ENCODE peak calls at places on chromosomes 5 and 9, in ten cellular contexts. O, K, D, E, C, U, H, J, F and Y are unnamed samples.

GRCh38 chr9:90821697-90822096 is 20.1 kb downstream of the SYK start:
- DNase-seq in O (no peak), K (no peak), D (no peak), E (no peak), C (no peak), U (no peak), H (no peak), J (no peak), F (no peak), Y (no peak)

GRCh38 chr9:3879731-3880493 is 354.1 kb upstream of the RFX3 start:
- DNase-seq in O (no peak), K (no peak), D (no peak), E (peak), C (peak), U (no peak), H (no peak), J (no peak), F (no peak), Y (no peak)

GRCh38 chr5:77437194-77437593 is 54.9 kb downstream of the WDR41 start:
- DNase-seq in O (no peak), K (no peak), D (no peak), E (no peak), C (no peak), U (no peak), H (no peak), J (no peak), F (no peak), Y (no peak)

GRCh38 chr5:126865299-126865698 is 88.4 kb downstream of the LMNB1 start:
- DNase-seq in O (no peak), K (no peak), D (peak), E (no peak), C (no peak), U (no peak), H (no peak), J (no peak), F (no peak), Y (no peak)

GRCh38 chr9:89323257-89323841 is 5.0 kb downstream of the SECISBP2 start:
- DNase-seq in O (no peak), K (no peak), D (no peak), E (no peak), C (no peak), U (no peak), H (no peak), J (no peak), F (no peak), Y (peak)

GRCh38 chr9:88874391-88874790 is 116.9 kb upstream of the S1PR3 start:
- DNase-seq in O (no peak), K (no peak), D (no peak), E (no peak), C (no peak), U (no peak), H (no peak), J (no peak), F (no peak), Y (no peak)

GRCh38 chr9:133114886-133115603 is 6.0 kb downstream of the RALGDS start:
- DNase-seq in O (peak), K (no peak), D (no peak), E (peak), C (peak), U (no peak), H (no peak), J (no peak), F (no peak), Y (no peak)

GRCh38 chr5:74556631-74557595 is 83.6 kb downstream of the ENC1 start:
- DNase-seq in O (no peak), K (no peak), D (no peak), E (no peak), C (no peak), U (no peak), H (no peak), J (no peak), F (no peak), Y (no peak)

GRCh38 chr5:54610197-54610898 is 92.8 kb downstream of the SNX18 start:
- DNase-seq in O (no peak), K (peak), D (no peak), E (no peak), C (no peak), U (no peak), H (peak), J (no peak), F (no peak), Y (no peak)

GRCh38 chr5:137320056-137321045 is 178.8 kb downstream of the SPOCK1 start:
- DNase-seq in O (no peak), K (peak), D (peak), E (peak), C (peak), U (peak), H (no peak), J (peak), F (no peak), Y (peak)

GRCh38 chr9:136725612-136726011 is 13.2 kb downstream of the DIPK1B start:
- DNase-seq in O (no peak), K (no peak), D (no peak), E (no peak), C (no peak), U (no peak), H (no peak), J (no peak), F (no peak), Y (no peak)

GRCh38 chr5:96876292-96876850 is at the start of gene ERAP2:
- DNase-seq in O (no peak), K (no peak), D (no peak), E (no peak), C (no peak), U (no peak), H (no peak), J (no peak), F (no peak), Y (peak)

GRCh38 chr5:10338996-10339903 is 14.2 kb upstream of the MARCHF6 start:
- DNase-seq in O (peak), K (no peak), D (no peak), E (no peak), C (no peak), U (no peak), H (no peak), J (no peak), F (no peak), Y (no peak)

GRCh38 chr5:175616083-175616482 is 41.8 kb upstream of the HRH2 start:
- DNase-seq in O (no peak), K (no peak), D (no peak), E (no peak), C (no peak), U (no peak), H (no peak), J (no peak), F (no peak), Y (no peak)

GRCh38 chr9:33161011-33161588 is 6.0 kb downstream of the B4GALT1 start:
- DNase-seq in O (peak), K (peak), D (peak), E (peak), C (peak), U (peak), H (peak), J (peak), F (peak), Y (peak)

GRCh38 chr9:33158555-33159057 is 8.5 kb downstream of the B4GALT1 start:
- DNase-seq in O (no peak), K (no peak), D (no peak), E (no peak), C (no peak), U (no peak), H (no peak), J (no peak), F (no peak), Y (no peak)

GRCh38 chr9:33157960-33158359 is 9.2 kb downstream of the B4GALT1 start:
- DNase-seq in O (no peak), K (no peak), D (no peak), E (no peak), C (no peak), U (no peak), H (no peak), J (no peak), F (no peak), Y (no peak)

GRCh38 chr9:33159058-33159759 is 7.9 kb downstream of the B4GALT1 start:
- DNase-seq in O (peak), K (peak), D (no peak), E (peak), C (no peak), U (no peak), H (peak), J (peak), F (peak), Y (peak)

DNA sequence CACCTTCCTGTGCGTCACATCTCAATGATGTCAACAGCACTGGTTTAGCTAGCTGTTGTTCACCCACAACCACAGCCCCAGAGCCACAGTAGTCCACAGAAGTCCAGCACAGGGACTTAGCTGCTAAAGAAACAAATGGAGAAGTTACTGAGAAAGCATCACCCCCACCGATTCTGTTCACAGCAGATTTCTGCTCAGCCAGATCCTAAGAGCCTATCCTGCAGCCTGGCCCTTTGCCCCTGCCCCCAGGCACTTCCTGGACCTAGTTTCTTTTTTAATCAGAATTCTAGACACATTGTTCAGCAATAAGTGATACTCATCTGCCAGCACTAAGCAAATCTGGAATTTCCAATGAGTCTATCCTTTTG is 7.4 kb downstream of the B4GALT1 start:
- DNase-seq in O (no peak), K (peak), D (no peak), E (no peak), C (no peak), U (peak), H (peak), J (peak), F (peak), Y (no peak)
- TF ChIP-seq POLR2A in O (no peak), K (no peak), D (no peak), E (no peak), C (no peak), U (no peak), H (peak), J (no peak), F (no peak), Y (no peak)

DNA sequence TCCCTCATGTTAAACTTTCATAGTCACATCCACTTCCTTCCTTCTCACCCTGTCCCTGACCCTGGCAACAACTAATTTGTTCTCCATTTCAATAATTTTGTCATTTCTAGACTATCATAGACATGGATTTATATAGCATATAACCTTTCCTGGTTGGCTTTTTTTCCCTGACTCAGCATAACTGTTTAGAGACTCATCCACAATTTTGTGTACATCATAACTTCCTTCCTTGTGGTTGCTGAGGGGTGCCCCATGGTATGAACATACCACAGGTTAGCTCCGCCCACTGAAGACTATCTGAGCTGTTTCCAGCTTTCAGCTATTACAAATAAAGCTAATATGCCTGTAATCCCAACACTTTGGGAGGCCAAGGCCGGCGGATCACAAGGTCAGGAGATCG is 137.3 kb downstream of the PHF2 start:
- DNase-seq in O (no peak), K (no peak), D (no peak), E (no peak), C (no peak), U (no peak), H (no peak), J (no peak), F (no peak), Y (no peak)
- TF ChIP-seq POLR2A in O (no peak), K (no peak), D (no peak), E (no peak), C (no peak), U (no peak), H (no peak), J (no peak), F (no peak), Y (no peak)

DNA sequence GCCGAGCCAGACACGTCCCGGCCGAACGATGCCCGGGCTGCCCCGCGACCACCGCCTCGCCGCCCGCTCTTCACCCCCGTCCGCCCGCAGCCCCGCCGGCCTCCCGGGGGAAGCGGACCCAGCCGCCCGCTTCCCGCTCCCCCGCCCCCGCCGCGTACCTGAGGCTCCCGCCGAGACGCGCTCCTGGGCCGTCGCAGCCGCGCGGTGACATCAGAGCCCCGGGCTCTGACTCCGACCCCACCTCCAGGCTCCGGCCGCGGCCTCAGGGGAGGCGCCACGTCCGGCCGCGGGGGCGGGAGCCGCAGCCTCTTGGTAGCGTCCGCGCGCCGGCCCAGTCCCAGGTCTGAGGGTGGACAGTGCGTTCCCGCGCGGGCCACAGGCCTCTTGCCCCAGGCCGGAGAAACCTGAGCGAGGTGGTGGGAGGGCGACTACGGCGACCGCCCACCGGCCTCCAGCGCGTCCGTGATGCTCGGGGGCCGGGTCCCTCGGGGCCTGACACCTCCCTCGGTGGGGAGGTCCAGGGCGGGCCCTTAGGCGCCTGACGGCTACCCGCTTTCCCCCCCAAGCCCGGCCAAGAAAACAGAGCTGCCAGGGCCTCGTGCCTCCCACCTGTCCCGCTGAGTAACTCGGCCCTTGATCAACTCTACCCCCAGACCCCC is at the start of gene SHROOM1:
- DNase-seq in O (no peak), K (peak), D (peak), E (peak), C (no peak), U (peak), H (peak), J (no peak), F (peak), Y (peak)
- TF ChIP-seq POLR2A in O (no peak), K (peak), D (peak), E (peak), C (peak), U (no peak), H (peak), J (no peak), F (no peak), Y (no peak)

DNA sequence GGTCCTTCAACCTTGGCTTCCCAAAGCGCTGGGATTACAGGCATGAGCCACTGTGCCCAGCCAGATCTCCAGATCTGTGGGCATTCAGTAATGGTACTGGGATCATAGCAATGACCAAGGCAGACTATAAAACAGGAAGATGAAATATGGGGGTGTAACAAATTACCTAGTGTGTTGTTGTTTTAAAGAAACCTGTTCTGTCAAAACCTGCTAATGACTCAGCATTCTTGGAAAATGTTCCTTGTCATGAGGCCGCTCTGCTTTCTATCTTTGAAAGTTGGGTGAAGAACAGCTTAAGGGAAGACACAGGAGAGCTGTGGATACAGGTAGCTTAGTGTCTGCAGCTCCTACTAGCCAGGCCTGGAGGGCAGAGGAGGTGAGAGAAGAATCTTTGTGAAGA is 19.4 kb downstream of the TARS1 start:
- DNase-seq in O (no peak), K (no peak), D (no peak), E (no peak), C (no peak), U (no peak), H (no peak), J (no peak), F (no peak), Y (peak)
- TF ChIP-seq POLR2A in O (no peak), K (no peak), D (no peak), E (no peak), C (no peak), U (no peak), H (no peak), J (no peak), F (no peak), Y (no peak)

GRCh38 chr5:36657563-36657995 is 51.2 kb downstream of the SLC1A3 start:
- DNase-seq in O (peak), K (peak), D (peak), E (peak), C (peak), U (peak), H (no peak), J (peak), F (peak), Y (no peak)

GRCh38 chr5:36653046-36653445 is 46.6 kb downstream of the SLC1A3 start:
- DNase-seq in O (no peak), K (no peak), D (no peak), E (no peak), C (no peak), U (no peak), H (no peak), J (no peak), F (no peak), Y (no peak)

GRCh38 chr5:36654598-36654997 is 48.2 kb downstream of the SLC1A3 start:
- DNase-seq in O (no peak), K (no peak), D (no peak), E (no peak), C (no peak), U (no peak), H (no peak), J (no peak), F (no peak), Y (no peak)

GRCh38 chr5:36656556-36656955 is 50.1 kb downstream of the SLC1A3 start:
- DNase-seq in O (no peak), K (no peak), D (no peak), E (no peak), C (no peak), U (no peak), H (no peak), J (no peak), F (no peak), Y (no peak)

DNA sequence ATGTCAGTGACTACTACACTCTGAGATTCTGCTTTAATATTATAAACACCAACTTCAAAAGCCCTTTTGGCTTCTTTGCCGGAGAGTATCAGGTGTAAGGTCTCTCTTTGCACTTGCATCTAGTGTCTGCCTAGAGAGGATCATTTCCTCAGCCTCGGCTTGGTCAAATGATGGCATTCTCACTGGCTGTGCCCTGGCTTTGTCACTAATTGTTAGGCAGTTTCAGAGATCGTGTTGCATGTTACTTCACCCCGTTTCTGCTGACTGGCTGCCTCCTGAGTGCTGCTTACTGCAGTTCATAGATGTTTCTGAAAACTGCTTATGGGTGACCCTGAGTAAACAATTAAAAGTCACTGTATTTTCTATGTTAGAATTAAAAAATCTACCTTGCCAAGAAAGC is 48.8 kb downstream of the SLC1A3 start:
- DNase-seq in O (peak), K (no peak), D (no peak), E (no peak), C (peak), U (no peak), H (no peak), J (no peak), F (peak), Y (no peak)
- TF ChIP-seq POLR2A in O (no peak), K (no peak), D (no peak), E (no peak), C (peak), U (no peak), H (no peak), J (no peak), F (no peak), Y (no peak)

GRCh38 chr5:172659909-172660628 is 19.0 kb downstream of the NEURL1B start:
- DNase-seq in O (peak), K (peak), D (no peak), E (peak), C (peak), U (peak), H (peak), J (peak), F (peak), Y (no peak)
- TF ChIP-seq POLR2A in O (peak), K (no peak), D (no peak), E (no peak), C (peak), U (no peak), H (peak), J (no peak), F (no peak), Y (no peak)

DNA sequence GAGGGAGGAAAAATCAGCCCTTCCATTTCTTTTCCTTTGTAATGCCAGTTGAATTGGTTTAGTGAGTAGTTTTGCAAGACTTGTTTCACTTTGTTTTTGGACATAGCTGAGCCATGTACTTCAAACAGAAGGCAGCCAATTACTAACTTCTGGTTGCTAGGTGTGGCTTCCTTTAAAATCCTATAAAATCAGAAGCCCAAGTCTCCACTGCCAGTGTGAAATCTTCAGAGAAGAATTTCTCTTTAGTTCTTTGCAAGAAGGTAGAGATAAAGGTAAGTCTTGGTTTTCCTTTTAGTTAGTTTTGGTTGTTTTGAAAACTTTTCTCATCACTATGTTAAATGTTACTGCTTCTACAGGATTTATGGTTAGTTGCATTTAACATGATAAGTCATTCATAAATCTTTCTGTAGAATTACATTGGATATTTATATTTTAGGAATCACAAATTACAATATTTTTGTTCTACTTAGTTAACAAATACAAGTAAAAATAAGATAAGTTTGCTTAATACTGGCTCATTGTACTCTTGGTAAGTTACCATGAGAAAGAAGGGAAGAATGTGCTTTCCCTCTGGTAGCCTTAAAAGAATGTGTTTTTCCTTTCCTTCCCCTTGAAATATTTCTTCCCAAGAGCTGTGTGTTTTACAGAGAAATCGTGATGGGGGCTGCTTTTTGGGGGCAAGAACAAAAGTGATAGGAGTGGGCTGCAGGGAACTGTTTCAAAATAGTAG is at the start of gene ANXA1:
- DNase-seq in O (no peak), K (no peak), D (peak), E (no peak), C (no peak), U (no peak), H (no peak), J (peak), F (peak), Y (peak)
- TF ChIP-seq POLR2A in O (peak), K (peak), D (no peak), E (peak), C (peak), U (no peak), H (peak), J (peak), F (no peak), Y (peak)